ENCODE peak calls at places on chromosomes 5 and 9, in seven cellular contexts. P, S, J, T, B, M and D are unnamed samples.

GRCh38 chr9:37241340-37241739 is 121.0 kb downstream of the ZCCHC7 start:
- DNase-seq in S (no peak), P (no peak), M (no peak), T (no peak), B (no peak), J (no peak), D (no peak)

GRCh38 chr9:2923810-2924768 is 80.2 kb upstream of the PUM3 start:
- DNase-seq in J (no peak), P (no peak), T (no peak), S (no peak), M (no peak), B (no peak), D (no peak)

GRCh38 chr5:74672215-74672877 is 12.7 kb upstream of the HEXB start:
- DNase-seq in P (no peak), M (no peak), S (no peak), B (no peak), J (no peak), T (no peak), D (no peak)

GRCh38 chr5:126676195-126676624 is 75.5 kb downstream of the PHAX start:
- DNase-seq in J (peak), T (peak), S (peak), P (peak), M (peak), B (peak), D (peak)

GRCh38 chr9:115733736-115734135 is 419.9 kb upstream of the PAPPA start:
- DNase-seq in T (no peak), J (no peak), S (no peak), B (no peak), M (no peak), P (peak), D (no peak)

GRCh38 chr5:168314735-168315411 is 23.4 kb downstream of the WWC1 start:
- DNase-seq in B (peak), T (no peak), S (no peak), M (no peak), P (peak), J (peak), D (no peak)

GRCh38 chr9:116073826-116074225 is 79.8 kb upstream of the PAPPA start:
- DNase-seq in M (no peak), S (no peak), J (peak), B (no peak), P (peak), T (no peak), D (no peak)

GRCh38 chr5:146595088-146595487 is 79.1 kb upstream of the GPR151 start:
- DNase-seq in P (no peak), B (no peak), J (no peak), S (no peak), T (no peak), M (no peak), D (no peak)